ENCODE peak calls at places on chromosomes 13 and 19, in seven cellular contexts. A, P, F, K, N, C and O are unnamed samples.

GRCh38 chr19:45047188-45047797 is 8.4 kb downstream of the CLASRP start:
- DNase-seq in N (no peak), P (no peak), F (no peak), C (no peak), A (no peak), K (no peak), O (no peak)

GRCh38 chr13:46041335-46041934 is 11.1 kb downstream of the ZC3H13 start:
- DNase-seq in C (no peak), N (no peak), A (no peak), P (peak), F (no peak), K (no peak), O (no peak)

GRCh38 chr19:45484273-45484945 is 12.4 kb downstream of the RTN2 start:
- DNase-seq in N (no peak), P (peak), F (no peak), K (no peak), C (no peak), A (no peak), O (no peak)

GRCh38 chr13:41224113-41225110 is 30.0 kb upstream of the KBTBD7 start:
- DNase-seq in K (no peak), P (peak), C (no peak), F (no peak), A (no peak), N (no peak), O (no peak)

GRCh38 chr13:92158335-92158734 is 759.9 kb downstream of the GPC5 start:
- DNase-seq in F (no peak), P (peak), C (no peak), A (no peak), K (no peak), N (no peak), O (no peak)

GRCh38 chr19:35882074-35882832 is 13.9 kb downstream of the APLP1 start:
- DNase-seq in P (peak), C (no peak), N (no peak), K (no peak), A (peak), F (peak), O (peak)

GRCh38 chr13:40095695-40096356 is 440.4 kb downstream of the COG6 start:
- DNase-seq in K (no peak), A (no peak), N (no peak), P (no peak), C (no peak), F (no peak), O (no peak)

GRCh38 chr19:42132851-42133528 is 744 bp upstream of the POU2F2 start:
- DNase-seq in P (no peak), N (peak), C (peak), F (peak), K (peak), A (peak), O (peak)